ENCODE peak calls at places on chromosomes 12 and 14, in ten cellular contexts. X, H, N, D, V, L, R, W, J and O are unnamed samples.

GRCh38 chr12:5503774-5504173 is 71.9 kb downstream of the NTF3 start:
- DNase-seq in L (peak; percentile 80), W (no peak), V (peak; percentile 83), N (no peak), X (no peak), D (peak; percentile 58), J (no peak), H (no peak), R (no peak), O (no peak)

GRCh38 chr12:106651552-106651951 is 68.7 kb downstream of the RFX4 start:
- DNase-seq in L (no peak), H (no peak), N (no peak), D (no peak), J (no peak), W (no peak), V (no peak), R (no peak), X (no peak), O (no peak)

GRCh38 chr12:32983332-32983731 is 86.8 kb upstream of the PKP2 start:
- DNase-seq in N (no peak), V (no peak), L (no peak), J (no peak), R (no peak), X (no peak), W (no peak), H (no peak), D (no peak), O (no peak)

GRCh38 chr14:105317546-105317945 is 3.0 kb downstream of the PACS2 start:
- DNase-seq in V (no peak), N (no peak), W (peak; percentile 31), H (peak; percentile 60), J (no peak), L (no peak), R (no peak), X (peak; percentile 38), D (no peak), O (peak; percentile 28)

GRCh38 chr14:77544571-77544970 is 46.0 kb upstream of the ISM2 start:
- DNase-seq in J (no peak), D (no peak), V (no peak), L (no peak), N (peak; percentile 47), H (no peak), W (no peak), X (no peak), R (no peak), O (no peak)

GRCh38 chr14:103195828-103196615 is 72.8 kb downstream of the TNFAIP2 start:
- DNase-seq in V (peak; percentile 29), J (no peak), X (no peak), H (no peak), D (peak; percentile 47), W (no peak), R (no peak), N (no peak), L (no peak), O (no peak)

GRCh38 chr12:85755760-85756159 is 80.4 kb downstream of the RASSF9 start:
- DNase-seq in H (no peak), W (no peak), N (no peak), R (no peak), J (no peak), D (no peak), L (no peak), X (peak; percentile 14), V (no peak), O (no peak)

GRCh38 chr14:29671034-29671433 is 256.6 kb downstream of the PRKD1 start:
- DNase-seq in H (no peak), W (no peak), V (no peak), X (peak; percentile 44), R (no peak), J (no peak), D (no peak), N (no peak), L (no peak), O (no peak)

GRCh38 chr12:22287776-22288621 is 46.5 kb downstream of the ST8SIA1 start:
- DNase-seq in N (no peak), X (no peak), V (no peak), D (no peak), R (no peak), J (no peak), W (no peak), H (no peak), L (no peak), O (no peak)

GRCh38 chr14:42113358-42114070 is 506.8 kb downstream of the LRFN5 start:
- DNase-seq in V (no peak), L (no peak), D (no peak), H (peak; percentile 53), W (no peak), J (no peak), N (no peak), R (no peak), X (no peak), O (no peak)

GRCh38 chr12:117645473-117645872 is 284.0 kb upstream of the NOS1 start:
- DNase-seq in R (no peak), D (no peak), X (no peak), N (no peak), W (no peak), J (no peak), V (no peak), H (no peak), L (no peak), O (no peak)

GRCh38 chr12:122459211-122459610 is 36.7 kb upstream of the CLIP1 start:
- DNase-seq in L (no peak), X (no peak), H (no peak), D (peak; percentile 20), V (no peak), W (no peak), R (peak; percentile 27), J (no peak), N (no peak), O (no peak)

GRCh38 chr12:30877110-30877875 is 49.3 kb upstream of the TSPAN11 start:
- DNase-seq in J (no peak), X (no peak), V (no peak), N (no peak), R (no peak), W (no peak), H (no peak), D (no peak), L (no peak), O (no peak)

GRCh38 chr14:92747701-92748258 is 647 bp downstream of the LGMN start:
- DNase-seq in D (no peak), N (no peak), H (no peak), V (peak; percentile 24), X (peak; percentile 58), R (no peak), J (no peak), W (peak; percentile 25), L (no peak), O (no peak)

GRCh38 chr12:53337998-53338397 is 1.8 kb upstream of the SP7 start:
- DNase-seq in W (peak; percentile 26), V (no peak), D (no peak), H (no peak), L (no peak), N (no peak), J (no peak), R (no peak), X (no peak), O (no peak)

GRCh38 chr12:99959549-99960170 is 25.1 kb downstream of the ANKS1B start:
- DNase-seq in H (no peak), R (no peak), X (peak; percentile 87), L (no peak), V (no peak), J (no peak), D (no peak), N (no peak), W (peak; percentile 52), O (no peak)

GRCh38 chr12:3204143-3204542 is 127.0 kb downstream of the TSPAN9 start:
- DNase-seq in X (no peak), R (no peak), W (no peak), V (no peak), N (peak; percentile 77), L (no peak), H (no peak), J (no peak), D (no peak), O (no peak)

GRCh38 chr12:48237048-48237630 is 34.0 kb upstream of the OR10AD1 start:
- DNase-seq in N (no peak), J (no peak), X (no peak), H (no peak), V (no peak), R (no peak), L (no peak), W (no peak), D (no peak), O (no peak)

DNA sequence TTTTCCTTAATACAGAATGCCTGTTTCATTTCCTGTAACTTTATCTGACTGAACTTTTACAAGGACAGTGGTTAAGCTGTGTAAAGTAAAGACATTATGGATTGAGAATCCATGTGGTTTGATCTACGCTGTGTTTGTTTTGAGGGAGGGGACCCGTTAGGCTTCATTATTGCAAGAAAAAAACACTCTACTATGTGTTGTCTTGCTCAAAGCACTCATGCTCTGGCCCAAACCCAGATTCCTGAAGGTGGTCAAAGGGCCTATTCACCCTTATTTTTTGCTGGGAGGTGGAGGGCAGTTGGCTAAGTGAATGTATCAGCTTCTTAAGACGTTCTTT is 11.9 kb downstream of the RNF10 start:
- DNase-seq in X (no peak), N (no peak), R (no peak), D (no peak), V (no peak), L (no peak), W (no peak), H (no peak), J (no peak), O (no peak)
- H3K36me3 ChIP-seq in X (peaks cover 42% of the 10 kb centered on the region), N (peaks cover 74% of the 10 kb centered on the region), R (peaks cover 87% of the 10 kb centered on the region), D (peaks cover 62% of the 10 kb centered on the region), V (peaks cover 31% of the 10 kb centered on the region), L (no peaks in the 10 kb centered on the region), W (peaks cover 29% of the 10 kb centered on the region), H (no peaks in the 10 kb centered on the region), J (peaks cover 15% of the 10 kb centered on the region), O (peaks cover 57% of the 10 kb centered on the region)

GRCh38 chr14:64026600-64026999 is 173.8 kb downstream of the SYNE2 start:
- DNase-seq in X (no peak), J (no peak), W (no peak), L (no peak), V (no peak), H (no peak), D (no peak), N (no peak), R (no peak), O (no peak)
- H3K36me3 ChIP-seq in X (peaks cover 61% of the 10 kb centered on the region), J (peaks cover 4% of the 10 kb centered on the region), W (peaks cover 34% of the 10 kb centered on the region), L (no peaks in the 10 kb centered on the region), V (peaks cover 46% of the 10 kb centered on the region), H (peaks cover 5% of the 10 kb centered on the region), D (peaks cover 57% of the 10 kb centered on the region), N (peaks cover 88% of the 10 kb centered on the region), R (peaks cover 83% of the 10 kb centered on the region), O (peaks cover 40% of the 10 kb centered on the region)

GRCh38 chr14:20317720-20318119 is 12.0 kb upstream of the TTC5 start:
- DNase-seq in J (no peak), X (no peak), H (no peak), V (no peak), W (no peak), L (no peak), N (no peak), D (no peak), R (no peak), O (no peak)

GRCh38 chr14:20314026-20314425 is 8.3 kb upstream of the TTC5 start:
- DNase-seq in V (no peak), N (no peak), X (no peak), R (no peak), H (no peak), J (no peak), D (no peak), L (no peak), W (no peak), O (no peak)
- H3K36me3 ChIP-seq in V (peaks cover 57% of the 10 kb centered on the region), N (peaks cover 67% of the 10 kb centered on the region), X (peaks cover 69% of the 10 kb centered on the region), R (peaks cover 82% of the 10 kb centered on the region), H (peaks cover 3% of the 10 kb centered on the region), J (peaks cover 9% of the 10 kb centered on the region), D (peaks cover 80% of the 10 kb centered on the region), L (no peaks in the 10 kb centered on the region), W (peaks cover 57% of the 10 kb centered on the region), O (peaks cover 73% of the 10 kb centered on the region)

GRCh38 chr14:96876747-96877146 is 79.6 kb downstream of the VRK1 start:
- DNase-seq in R (no peak), X (no peak), L (no peak), V (no peak), D (no peak), J (no peak), W (no peak), N (no peak), H (no peak), O (no peak)
- H3K36me3 ChIP-seq in R (peaks cover 8% of the 10 kb centered on the region), X (no peaks in the 10 kb centered on the region), L (no peaks in the 10 kb centered on the region), V (no peaks in the 10 kb centered on the region), D (peaks cover 17% of the 10 kb centered on the region), J (no peaks in the 10 kb centered on the region), W (peaks cover 14% of the 10 kb centered on the region), N (peaks cover 20% of the 10 kb centered on the region), H (no peaks in the 10 kb centered on the region), O (peaks cover 38% of the 10 kb centered on the region)